ENCODE peak calls at places on chromosomes 7 and 10, in seven cellular contexts. T is prostate gland, M is esophagus squamous epithelium, R is adrenal gland, Z is suprapubic skin, N is OCI-LY7, H is left ventricle myocardium inferior. X is an unnamed sample.

GRCh38 chr10:97180367-97180763 is 5.4 kb downstream of the SLIT1 start:
- DNase-seq in T (no peak), Z (no peak), M (no peak), N (no peak), R (no peak), H (no peak), X (no peak)

GRCh38 chr10:112389147-112389822 is 15.4 kb downstream of the ACSL5 start:
- DNase-seq in T (no peak), H (no peak), Z (no peak), N (peak; percentile 17), R (no peak), M (no peak), X (peak; percentile 14)

GRCh38 chr7:31099451-31100444 is 47.6 kb downstream of the ADCYAP1R1 start:
- DNase-seq in T (no peak), H (no peak), Z (peak; percentile 66), M (no peak), N (no peak), R (no peak), X (no peak)

GRCh38 chr10:74822583-74823089 is 3.8 kb upstream of the KAT6B start:
- DNase-seq in T (no peak), H (no peak), N (no peak), M (no peak), Z (no peak), R (no peak), X (no peak)

GRCh38 chr10:111384556-111384955 is 307.7 kb downstream of the ADRA2A start:
- DNase-seq in M (no peak), R (no peak), N (no peak), Z (no peak), T (no peak), H (no peak), X (no peak)

GRCh38 chr10:84695983-84696382 is 367.6 kb downstream of the CCSER2 start:
- DNase-seq in M (no peak), Z (no peak), R (no peak), T (no peak), H (no peak), N (no peak), X (no peak)

GRCh38 chr10:72319416-72320254 is 35.1 kb downstream of the DNAJB12 start:
- DNase-seq in M (peak; percentile 66), H (peak; percentile 95), T (peak; percentile 92), N (peak; percentile 95), R (peak; percentile 95), Z (peak; percentile 97), X (peak; percentile 95)

GRCh38 chr7:38318803-38319416 is 45.5 kb upstream of the TARP start:
- DNase-seq in M (no peak), R (peak; percentile 28), T (peak; percentile 70), H (no peak), N (peak; percentile 88), Z (no peak), X (peak; percentile 47)

GRCh38 chr10:125128397-125129075 is 31.8 kb downstream of the CTBP2 start:
- DNase-seq in R (no peak), M (no peak), T (no peak), H (no peak), Z (no peak), N (no peak), X (no peak)

GRCh38 chr10:72096115-72097000 is 8.0 kb upstream of the SPOCK2 start:
- DNase-seq in T (no peak), R (no peak), M (no peak), N (no peak), Z (no peak), H (no peak), X (no peak)

GRCh38 chr7:7054252-7054830 is 128.0 kb upstream of the C1GALT1 start:
- DNase-seq in Z (no peak), N (no peak), H (no peak), T (no peak), M (no peak), R (no peak), X (no peak)

GRCh38 chr7:158263964-158264748 is 323.5 kb downstream of the PTPRN2 start:
- DNase-seq in M (no peak), T (no peak), N (no peak), H (no peak), R (no peak), Z (peak; percentile 57), X (no peak)

GRCh38 chr7:158266426-158266816 is 321.2 kb downstream of the PTPRN2 start:
- DNase-seq in Z (peak; percentile 67), M (no peak), R (no peak), H (no peak), T (no peak), N (no peak), X (no peak)

GRCh38 chr7:158264881-158265742 is 322.5 kb downstream of the PTPRN2 start:
- DNase-seq in Z (peak; percentile 63), T (no peak), R (no peak), M (no peak), H (no peak), N (no peak), X (no peak)

GRCh38 chr7:158266817-158267736 is 320.5 kb downstream of the PTPRN2 start:
- DNase-seq in N (no peak), Z (peak; percentile 58), R (no peak), T (peak; percentile 51), M (no peak), H (no peak), X (no peak)

DNA sequence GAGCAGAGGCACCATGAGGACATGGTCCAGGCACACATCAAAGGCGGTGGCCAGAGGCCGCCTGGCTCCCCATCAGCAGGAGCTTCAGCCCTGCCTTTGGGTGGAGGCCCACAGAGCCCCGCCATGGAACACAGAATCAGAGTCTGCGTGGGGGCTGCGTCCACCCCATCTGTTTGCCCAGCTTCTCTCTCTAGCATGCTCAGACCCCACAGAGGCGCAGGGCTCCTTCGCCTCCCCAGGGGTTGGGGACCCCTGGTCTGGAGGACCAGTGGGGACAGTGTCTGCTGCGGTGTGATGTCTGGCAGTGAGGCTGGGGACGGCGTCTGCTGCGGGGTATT is 321.9 kb downstream of the PTPRN2 start:
- DNase-seq in Z (peak; percentile 54), H (no peak), T (no peak), N (no peak), R (no peak), M (no peak), X (no peak)
- H3K9me3 ChIP-seq in Z (no peaks in the 10 kb centered on the region), H (no peaks in the 10 kb centered on the region), T (no peaks in the 10 kb centered on the region), N (peaks cover 4% of the 10 kb centered on the region), R (no peaks in the 10 kb centered on the region), M (no peaks in the 10 kb centered on the region), X (no peaks in the 10 kb centered on the region)

GRCh38 chr10:32680803-32681557 is 235.0 kb downstream of the CCDC7 start:
- DNase-seq in N (no peak), M (no peak), H (no peak), R (no peak), T (no peak), Z (no peak), X (no peak)
- H3K9me3 ChIP-seq in N (no peaks in the 10 kb centered on the region), M (no peaks in the 10 kb centered on the region), H (peaks cover 28% of the 10 kb centered on the region), R (no peaks in the 10 kb centered on the region), T (no peaks in the 10 kb centered on the region), Z (no peaks in the 10 kb centered on the region), X (no peaks in the 10 kb centered on the region)

DNA sequence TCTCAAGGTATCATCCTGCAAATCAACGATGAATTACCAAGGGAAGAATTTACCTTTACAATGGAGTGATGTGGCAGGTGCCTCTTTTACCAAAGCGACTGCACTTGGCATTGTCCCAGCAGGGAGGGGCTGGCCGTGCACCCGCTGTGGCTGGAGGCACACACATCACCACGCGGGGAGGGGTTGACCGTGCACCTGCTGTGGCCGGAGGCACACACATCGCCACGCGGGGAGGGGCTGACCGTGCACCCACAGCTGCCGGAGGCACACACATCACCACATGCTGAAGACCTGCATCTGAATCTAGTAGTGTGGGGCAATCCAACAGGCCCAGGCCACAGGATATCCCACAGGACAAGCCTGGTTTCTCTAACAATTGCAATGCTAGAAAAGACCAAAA is 493.5 kb downstream of the DNAJB6 start:
- DNase-seq in Z (no peak), H (no peak), M (no peak), T (no peak), N (no peak), R (no peak), X (no peak)
- H3K9me3 ChIP-seq in Z (no peaks in the 10 kb centered on the region), H (no peaks in the 10 kb centered on the region), M (no peaks in the 10 kb centered on the region), T (no peaks in the 10 kb centered on the region), N (no peaks in the 10 kb centered on the region), R (no peaks in the 10 kb centered on the region), X (no peaks in the 10 kb centered on the region)

GRCh38 chr7:150560486-150560885 is 6.7 kb upstream of the GIMAP4 start:
- DNase-seq in Z (no peak), R (no peak), N (no peak), M (no peak), H (no peak), T (no peak), X (no peak)
- H3K9me3 ChIP-seq in Z (peaks cover 8% of the 10 kb centered on the region), R (no peaks in the 10 kb centered on the region), N (peaks cover 11% of the 10 kb centered on the region), M (no peaks in the 10 kb centered on the region), H (peaks cover 24% of the 10 kb centered on the region), T (no peaks in the 10 kb centered on the region), X (no peaks in the 10 kb centered on the region)

DNA sequence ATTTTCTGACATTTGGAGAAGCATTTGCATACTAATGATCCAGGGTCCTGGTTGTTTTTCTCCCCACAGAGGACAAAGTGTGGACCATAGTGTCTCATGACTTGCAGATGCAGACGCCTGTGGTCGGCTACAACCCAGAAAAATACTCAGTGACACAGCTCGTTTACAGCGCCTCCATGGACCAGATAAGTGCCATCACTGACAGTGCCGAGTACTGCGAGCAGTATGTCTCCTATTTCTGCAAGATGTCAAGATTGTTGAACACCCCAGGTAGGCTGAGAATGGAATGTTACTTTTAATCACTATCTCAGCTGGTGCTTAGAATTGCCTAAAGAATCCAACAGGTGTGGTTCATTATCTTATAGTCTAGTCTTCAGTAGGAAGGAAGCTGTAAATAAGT is 951.5 kb upstream of the C7orf33 start:
- DNase-seq in N (no peak), T (no peak), Z (no peak), H (no peak), M (no peak), R (no peak), X (no peak)
- H3K9me3 ChIP-seq in N (no peaks in the 10 kb centered on the region), T (no peaks in the 10 kb centered on the region), Z (no peaks in the 10 kb centered on the region), H (peaks cover 11% of the 10 kb centered on the region), M (no peaks in the 10 kb centered on the region), R (no peaks in the 10 kb centered on the region), X (no peaks in the 10 kb centered on the region)

DNA sequence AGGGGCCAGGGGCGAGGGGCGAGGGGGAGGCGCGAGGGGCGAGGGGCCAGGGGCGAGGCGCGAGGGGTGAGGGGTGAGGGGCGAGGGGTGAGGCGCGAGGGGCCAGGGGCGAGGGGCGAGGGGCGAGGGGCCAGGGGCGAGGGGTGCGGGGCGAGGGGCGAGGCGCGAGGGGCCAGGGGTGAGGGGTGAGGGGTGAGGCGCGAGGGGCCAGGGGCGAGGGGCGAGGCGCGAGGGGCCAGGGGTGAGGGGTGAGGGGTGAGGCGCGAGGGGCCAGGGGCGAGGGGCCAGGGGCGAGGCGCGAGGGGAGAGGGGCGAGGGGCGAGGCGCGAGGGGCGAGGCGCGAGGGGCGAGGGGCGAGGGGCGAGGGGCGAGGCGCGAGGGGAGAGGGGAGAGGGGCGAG is 192.3 kb downstream of the PTPRN2 start:
- DNase-seq in N (no peak), R (no peak), T (no peak), H (no peak), M (no peak), Z (no peak), X (no peak)
- H3K9me3 ChIP-seq in N (peaks cover 4% of the 10 kb centered on the region), R (no peaks in the 10 kb centered on the region), T (no peaks in the 10 kb centered on the region), H (peaks cover 15% of the 10 kb centered on the region), M (no peaks in the 10 kb centered on the region), Z (no peaks in the 10 kb centered on the region), X (no peaks in the 10 kb centered on the region)